ENCODE peak calls at places on chromosomes 4 and X, in eight cellular contexts. One of them, this sample, is unnamed.

GRCh38 chrX:118603981-118604380 is 108.4 kb downstream of the DOCK11 start:
- DNase-seq in glutamatergic neuron: peak; percentile 46
- DNase-seq in progenitor cell of endocrine pancreas: peak; percentile 18
- DNase-seq in CD8-positive, alpha-beta T cell: no peak
- DNase-seq in fibroblast of pulmonary artery: peak; percentile 76
- DNase-seq in suprapubic skin: no peak
- DNase-seq in GM13977: peak; percentile 35
- DNase-seq in endothelial cell: peak; percentile 38
- DNase-seq in this sample: no peak

GRCh38 chr4:84151574-84151973 is 347.5 kb downstream of the NKX6-1 start:
- DNase-seq in glutamatergic neuron: no peak
- DNase-seq in progenitor cell of endocrine pancreas: no peak
- DNase-seq in CD8-positive, alpha-beta T cell: no peak
- DNase-seq in fibroblast of pulmonary artery: no peak
- DNase-seq in suprapubic skin: no peak
- DNase-seq in GM13977: no peak
- DNase-seq in endothelial cell: no peak
- DNase-seq in this sample: no peak

GRCh38 chr4:141802324-141802723 is 165.9 kb downstream of the IL15 start:
- DNase-seq in glutamatergic neuron: no peak
- DNase-seq in progenitor cell of endocrine pancreas: no peak
- DNase-seq in CD8-positive, alpha-beta T cell: no peak
- DNase-seq in fibroblast of pulmonary artery: peak; percentile 53
- DNase-seq in suprapubic skin: no peak
- DNase-seq in GM13977: no peak
- DNase-seq in endothelial cell: no peak
- DNase-seq in this sample: no peak

GRCh38 chr4:182246401-182247205 is 3.4 kb downstream of the TENM3 start:
- DNase-seq in glutamatergic neuron: no peak
- DNase-seq in progenitor cell of endocrine pancreas: no peak
- DNase-seq in CD8-positive, alpha-beta T cell: no peak
- DNase-seq in fibroblast of pulmonary artery: peak; percentile 29
- DNase-seq in suprapubic skin: no peak
- DNase-seq in GM13977: no peak
- DNase-seq in endothelial cell: no peak
- DNase-seq in this sample: no peak

GRCh38 chrX:150856101-150856500 is 42.4 kb downstream of the CD99L2 start:
- DNase-seq in glutamatergic neuron: no peak
- DNase-seq in progenitor cell of endocrine pancreas: no peak
- DNase-seq in CD8-positive, alpha-beta T cell: no peak
- DNase-seq in fibroblast of pulmonary artery: peak; percentile 39
- DNase-seq in suprapubic skin: no peak
- DNase-seq in GM13977: no peak
- DNase-seq in endothelial cell: no peak
- DNase-seq in this sample: no peak

GRCh38 chr4:88138561-88138960 is 19.9 kb downstream of the ABCG2 start:
- DNase-seq in glutamatergic neuron: no peak
- DNase-seq in progenitor cell of endocrine pancreas: no peak
- DNase-seq in CD8-positive, alpha-beta T cell: no peak
- DNase-seq in fibroblast of pulmonary artery: peak; percentile 60
- DNase-seq in suprapubic skin: no peak
- DNase-seq in GM13977: no peak
- DNase-seq in endothelial cell: no peak
- DNase-seq in this sample: no peak

GRCh38 chr4:167774646-167775045 is 317.7 kb upstream of the ANXA10 start:
- DNase-seq in glutamatergic neuron: no peak
- DNase-seq in progenitor cell of endocrine pancreas: no peak
- DNase-seq in CD8-positive, alpha-beta T cell: no peak
- DNase-seq in fibroblast of pulmonary artery: no peak
- DNase-seq in suprapubic skin: no peak
- DNase-seq in GM13977: no peak
- DNase-seq in endothelial cell: no peak
- DNase-seq in this sample: no peak

GRCh38 chr4:155809835-155810234 is 51.0 kb downstream of the GUCY1B1 start:
- DNase-seq in glutamatergic neuron: no peak
- DNase-seq in progenitor cell of endocrine pancreas: no peak
- DNase-seq in CD8-positive, alpha-beta T cell: no peak
- DNase-seq in fibroblast of pulmonary artery: peak; percentile 94
- DNase-seq in suprapubic skin: no peak
- DNase-seq in GM13977: peak; percentile 39
- DNase-seq in endothelial cell: no peak
- DNase-seq in this sample: no peak

GRCh38 chr4:2843909-2844584 is 403 bp downstream of the ADD1 start:
- DNase-seq in glutamatergic neuron: peak; percentile 73
- DNase-seq in progenitor cell of endocrine pancreas: peak; percentile 51
- DNase-seq in CD8-positive, alpha-beta T cell: no peak
- DNase-seq in fibroblast of pulmonary artery: peak; percentile 36
- DNase-seq in suprapubic skin: peak; percentile 79
- DNase-seq in GM13977: peak; percentile 53
- DNase-seq in endothelial cell: peak; percentile 61
- DNase-seq in this sample: no peak

GRCh38 chr4:170721812-170722373 is 632.1 kb upstream of the AADAT start:
- DNase-seq in glutamatergic neuron: no peak
- DNase-seq in progenitor cell of endocrine pancreas: no peak
- DNase-seq in CD8-positive, alpha-beta T cell: no peak
- DNase-seq in fibroblast of pulmonary artery: no peak
- DNase-seq in suprapubic skin: no peak
- DNase-seq in GM13977: no peak
- DNase-seq in endothelial cell: no peak
- DNase-seq in this sample: no peak

GRCh38 chr4:16082424-16083216 is 1.2 kb downstream of the PROM1 start:
- DNase-seq in glutamatergic neuron: peak; percentile 62
- DNase-seq in progenitor cell of endocrine pancreas: peak; percentile 78
- DNase-seq in CD8-positive, alpha-beta T cell: no peak
- DNase-seq in fibroblast of pulmonary artery: peak; percentile 6
- DNase-seq in suprapubic skin: no peak
- DNase-seq in GM13977: peak; percentile 40
- DNase-seq in endothelial cell: peak; percentile 79
- DNase-seq in this sample: no peak

GRCh38 chr4:71553605-71554004 is 214.8 kb downstream of the SLC4A4 start:
- DNase-seq in glutamatergic neuron: no peak
- DNase-seq in progenitor cell of endocrine pancreas: no peak
- DNase-seq in CD8-positive, alpha-beta T cell: no peak
- DNase-seq in fibroblast of pulmonary artery: peak; percentile 56
- DNase-seq in suprapubic skin: no peak
- DNase-seq in GM13977: no peak
- DNase-seq in endothelial cell: no peak
- DNase-seq in this sample: no peak

GRCh38 chr4:112604590-112604989 is 32.1 kb downstream of the ZGRF1 start:
- DNase-seq in glutamatergic neuron: peak; percentile 45
- DNase-seq in progenitor cell of endocrine pancreas: peak; percentile 10
- DNase-seq in CD8-positive, alpha-beta T cell: no peak
- DNase-seq in fibroblast of pulmonary artery: peak; percentile 76
- DNase-seq in suprapubic skin: no peak
- DNase-seq in GM13977: peak; percentile 48
- DNase-seq in endothelial cell: peak; percentile 63
- DNase-seq in this sample: no peak

GRCh38 chrX:41781500-41781899 is 57.5 kb downstream of the GPR82 start:
- DNase-seq in glutamatergic neuron: no peak
- DNase-seq in progenitor cell of endocrine pancreas: no peak
- DNase-seq in CD8-positive, alpha-beta T cell: no peak
- DNase-seq in fibroblast of pulmonary artery: peak; percentile 60
- DNase-seq in suprapubic skin: no peak
- DNase-seq in GM13977: peak; percentile 50
- DNase-seq in endothelial cell: peak; percentile 4
- DNase-seq in this sample: no peak

GRCh38 chr4:102139132-102139573 is 206.1 kb downstream of the SLC39A8 start:
- DNase-seq in glutamatergic neuron: no peak
- DNase-seq in progenitor cell of endocrine pancreas: no peak
- DNase-seq in CD8-positive, alpha-beta T cell: no peak
- DNase-seq in fibroblast of pulmonary artery: peak; percentile 98
- DNase-seq in suprapubic skin: no peak
- DNase-seq in GM13977: no peak
- DNase-seq in endothelial cell: no peak
- DNase-seq in this sample: no peak

GRCh38 chr4:102390438-102390837 is 45.2 kb upstream of the SLC39A8 start:
- DNase-seq in glutamatergic neuron: no peak
- DNase-seq in progenitor cell of endocrine pancreas: no peak
- DNase-seq in CD8-positive, alpha-beta T cell: no peak
- DNase-seq in fibroblast of pulmonary artery: peak; percentile 44
- DNase-seq in suprapubic skin: no peak
- DNase-seq in GM13977: peak; percentile 9
- DNase-seq in endothelial cell: no peak
- DNase-seq in this sample: no peak

GRCh38 chr4:99894998-99895397 is 771 bp upstream of the LAMTOR3 start:
- DNase-seq in glutamatergic neuron: no peak
- DNase-seq in progenitor cell of endocrine pancreas: no peak
- DNase-seq in CD8-positive, alpha-beta T cell: no peak
- DNase-seq in fibroblast of pulmonary artery: no peak
- DNase-seq in suprapubic skin: no peak
- DNase-seq in GM13977: no peak
- DNase-seq in endothelial cell: no peak
- DNase-seq in this sample: no peak

GRCh38 chr4:56213543-56213942 is 173.7 kb downstream of the AASDH start:
- DNase-seq in glutamatergic neuron: no peak
- DNase-seq in progenitor cell of endocrine pancreas: no peak
- DNase-seq in CD8-positive, alpha-beta T cell: no peak
- DNase-seq in fibroblast of pulmonary artery: no peak
- DNase-seq in suprapubic skin: no peak
- DNase-seq in GM13977: no peak
- DNase-seq in endothelial cell: no peak
- DNase-seq in this sample: no peak

GRCh38 chr4:28505064-28505463 is 1644.4 kb downstream of the STIM2 start:
- DNase-seq in glutamatergic neuron: no peak
- DNase-seq in progenitor cell of endocrine pancreas: no peak
- DNase-seq in CD8-positive, alpha-beta T cell: no peak
- DNase-seq in fibroblast of pulmonary artery: no peak
- DNase-seq in suprapubic skin: no peak
- DNase-seq in GM13977: no peak
- DNase-seq in endothelial cell: no peak
- DNase-seq in this sample: no peak

DNA sequence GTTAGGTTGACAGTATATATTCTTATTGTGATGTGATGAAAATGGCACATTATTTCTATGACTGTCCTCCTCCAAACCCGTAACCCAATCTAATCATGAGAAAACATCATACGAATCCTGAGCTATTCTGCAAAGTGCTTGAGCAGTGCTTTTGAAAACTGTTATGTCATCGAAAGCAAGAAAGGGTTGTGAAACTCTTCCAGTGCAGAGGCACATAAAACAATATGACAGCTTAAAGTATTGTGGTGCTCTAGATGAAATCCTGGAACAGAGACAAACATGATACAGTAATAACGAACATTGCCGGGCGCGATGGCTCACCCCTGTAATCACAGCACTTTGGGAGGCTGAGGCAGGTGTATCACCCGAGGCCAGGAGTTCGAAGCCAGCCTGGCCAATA is 1648.0 kb downstream of the STIM2 start:
- DNase-seq in glutamatergic neuron: no peak
- DNase-seq in progenitor cell of endocrine pancreas: no peak
- DNase-seq in CD8-positive, alpha-beta T cell: no peak
- DNase-seq in fibroblast of pulmonary artery: no peak
- DNase-seq in suprapubic skin: no peak
- DNase-seq in GM13977: no peak
- DNase-seq in endothelial cell: no peak
- DNase-seq in this sample: no peak
- TF ChIP-seq CTCF in glutamatergic neuron: no peak
- TF ChIP-seq CTCF in progenitor cell of endocrine pancreas: no peak
- TF ChIP-seq CTCF in CD8-positive, alpha-beta T cell: no peak
- TF ChIP-seq CTCF in fibroblast of pulmonary artery: no peak
- TF ChIP-seq CTCF in suprapubic skin: no peak
- TF ChIP-seq CTCF in GM13977: no peak
- TF ChIP-seq CTCF in endothelial cell: no peak
- TF ChIP-seq CTCF in this sample: no peak

GRCh38 chr4:138981930-138982390 is 33.6 kb upstream of the NOCT start:
- DNase-seq in glutamatergic neuron: no peak
- DNase-seq in progenitor cell of endocrine pancreas: no peak
- DNase-seq in CD8-positive, alpha-beta T cell: no peak
- DNase-seq in fibroblast of pulmonary artery: peak; percentile 90
- DNase-seq in suprapubic skin: no peak
- DNase-seq in GM13977: no peak
- DNase-seq in endothelial cell: no peak
- DNase-seq in this sample: no peak
- TF ChIP-seq CTCF in glutamatergic neuron: no peak
- TF ChIP-seq CTCF in progenitor cell of endocrine pancreas: no peak
- TF ChIP-seq CTCF in CD8-positive, alpha-beta T cell: no peak
- TF ChIP-seq CTCF in fibroblast of pulmonary artery: peak; percentile 56
- TF ChIP-seq CTCF in suprapubic skin: no peak
- TF ChIP-seq CTCF in GM13977: no peak
- TF ChIP-seq CTCF in endothelial cell: no peak
- TF ChIP-seq CTCF in this sample: no peak

GRCh38 chrX:12704706-12705105 is 86.5 kb upstream of the PRPS2 start:
- DNase-seq in glutamatergic neuron: no peak
- DNase-seq in progenitor cell of endocrine pancreas: no peak
- DNase-seq in CD8-positive, alpha-beta T cell: no peak
- DNase-seq in fibroblast of pulmonary artery: no peak
- DNase-seq in suprapubic skin: no peak
- DNase-seq in GM13977: no peak
- DNase-seq in endothelial cell: no peak
- DNase-seq in this sample: no peak

GRCh38 chrX:12711435-12712040 is 79.7 kb upstream of the PRPS2 start:
- DNase-seq in glutamatergic neuron: no peak
- DNase-seq in progenitor cell of endocrine pancreas: no peak
- DNase-seq in CD8-positive, alpha-beta T cell: no peak
- DNase-seq in fibroblast of pulmonary artery: no peak
- DNase-seq in suprapubic skin: no peak
- DNase-seq in GM13977: no peak
- DNase-seq in endothelial cell: no peak
- DNase-seq in this sample: no peak

DNA sequence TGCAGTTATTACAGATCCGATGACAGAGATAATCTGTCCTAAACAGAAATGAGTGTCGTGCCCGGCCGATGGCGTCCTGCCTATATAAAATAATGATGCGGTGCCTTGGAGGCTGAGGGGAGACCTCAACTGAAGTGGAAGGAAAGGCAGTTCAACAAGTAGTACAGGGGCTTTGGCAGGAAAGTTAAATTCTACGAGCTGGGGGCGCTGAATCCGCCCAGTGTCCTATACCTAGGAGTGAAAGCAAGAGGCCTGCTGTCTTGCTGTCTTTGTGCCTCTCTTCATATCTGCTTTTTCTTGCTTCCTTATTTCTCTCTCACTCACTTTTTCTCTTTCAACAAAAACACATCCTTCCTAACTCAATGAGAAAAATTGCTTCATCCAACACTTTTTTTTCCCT is 82.2 kb upstream of the PRPS2 start:
- DNase-seq in glutamatergic neuron: no peak
- DNase-seq in progenitor cell of endocrine pancreas: no peak
- DNase-seq in CD8-positive, alpha-beta T cell: no peak
- DNase-seq in fibroblast of pulmonary artery: no peak
- DNase-seq in suprapubic skin: no peak
- DNase-seq in GM13977: peak; percentile 10
- DNase-seq in endothelial cell: no peak
- DNase-seq in this sample: no peak
- TF ChIP-seq CTCF in glutamatergic neuron: no peak
- TF ChIP-seq CTCF in progenitor cell of endocrine pancreas: peak; percentile 43
- TF ChIP-seq CTCF in CD8-positive, alpha-beta T cell: no peak
- TF ChIP-seq CTCF in fibroblast of pulmonary artery: no peak
- TF ChIP-seq CTCF in suprapubic skin: no peak
- TF ChIP-seq CTCF in GM13977: peak; percentile 33
- TF ChIP-seq CTCF in endothelial cell: no peak
- TF ChIP-seq CTCF in this sample: no peak

DNA sequence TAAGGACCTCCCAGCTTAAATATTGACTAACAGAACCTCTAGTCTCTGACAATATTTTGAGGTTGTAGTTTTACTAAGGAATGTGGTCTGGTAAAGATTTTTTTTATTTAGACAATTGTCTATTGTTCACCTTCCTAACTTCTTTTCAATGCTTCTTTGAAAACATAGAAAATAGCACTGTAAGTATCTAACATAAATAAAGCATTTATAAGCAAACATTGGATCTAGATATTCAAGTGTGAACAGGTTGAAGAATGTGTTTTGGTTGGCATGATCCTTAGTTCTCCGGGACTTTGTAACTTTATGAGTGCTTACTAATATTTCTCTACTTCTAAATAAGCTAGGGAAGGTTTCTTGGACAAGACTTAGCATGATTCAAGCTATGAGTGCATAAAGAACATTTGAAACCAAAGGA is 285.4 kb upstream of the ARSJ start:
- DNase-seq in glutamatergic neuron: no peak
- DNase-seq in progenitor cell of endocrine pancreas: no peak
- DNase-seq in CD8-positive, alpha-beta T cell: no peak
- DNase-seq in fibroblast of pulmonary artery: no peak
- DNase-seq in suprapubic skin: no peak
- DNase-seq in GM13977: no peak
- DNase-seq in endothelial cell: no peak
- DNase-seq in this sample: no peak
- TF ChIP-seq CTCF in glutamatergic neuron: no peak
- TF ChIP-seq CTCF in progenitor cell of endocrine pancreas: no peak
- TF ChIP-seq CTCF in CD8-positive, alpha-beta T cell: no peak
- TF ChIP-seq CTCF in fibroblast of pulmonary artery: no peak
- TF ChIP-seq CTCF in suprapubic skin: no peak
- TF ChIP-seq CTCF in GM13977: no peak
- TF ChIP-seq CTCF in endothelial cell: no peak
- TF ChIP-seq CTCF in this sample: no peak